ENCODE peak calls at places on chromosome 15, in eight cellular contexts. One of them, this sample, is unnamed.

GRCh38 chr15:36958611-36959010 is 141.7 kb downstream of the MEIS2 start:
- DNase-seq in hippocampal formation: no peak
- DNase-seq in stimulated activated CD4-positive, alpha-beta T cell treated with anti-CD3 and anti-CD28 coated beads, Interleukin-1b, Interleukin-23, amount 100 ng/mL, for 1 hour: no peak
- DNase-seq in psoas muscle: no peak
- DNase-seq in CD8-positive, alpha-beta T cell: no peak
- DNase-seq in NCI-H1417: no peak
- DNase-seq in stomach: no peak
- DNase-seq in dorsolateral prefrontal cortex: no peak
- DNase-seq in this sample: no peak

GRCh38 chr15:50138391-50138790 is 19.4 kb upstream of the ATP8B4 start:
- DNase-seq in hippocampal formation: no peak
- DNase-seq in stimulated activated CD4-positive, alpha-beta T cell treated with anti-CD3 and anti-CD28 coated beads, Interleukin-1b, Interleukin-23, amount 100 ng/mL, for 1 hour: no peak
- DNase-seq in psoas muscle: no peak
- DNase-seq in CD8-positive, alpha-beta T cell: no peak
- DNase-seq in NCI-H1417: no peak
- DNase-seq in stomach: no peak
- DNase-seq in dorsolateral prefrontal cortex: no peak
- DNase-seq in this sample: no peak

GRCh38 chr15:37289109-37289765 is 188.9 kb upstream of the MEIS2 start:
- DNase-seq in hippocampal formation: no peak
- DNase-seq in stimulated activated CD4-positive, alpha-beta T cell treated with anti-CD3 and anti-CD28 coated beads, Interleukin-1b, Interleukin-23, amount 100 ng/mL, for 1 hour: no peak
- DNase-seq in psoas muscle: no peak
- DNase-seq in CD8-positive, alpha-beta T cell: no peak
- DNase-seq in NCI-H1417: no peak
- DNase-seq in stomach: no peak
- DNase-seq in dorsolateral prefrontal cortex: no peak
- DNase-seq in this sample: peak

GRCh38 chr15:85558747-85559327 is 178.4 kb downstream of the AKAP13 start:
- DNase-seq in hippocampal formation: no peak
- DNase-seq in stimulated activated CD4-positive, alpha-beta T cell treated with anti-CD3 and anti-CD28 coated beads, Interleukin-1b, Interleukin-23, amount 100 ng/mL, for 1 hour: no peak
- DNase-seq in psoas muscle: no peak
- DNase-seq in CD8-positive, alpha-beta T cell: no peak
- DNase-seq in NCI-H1417: no peak
- DNase-seq in stomach: no peak
- DNase-seq in dorsolateral prefrontal cortex: no peak
- DNase-seq in this sample: no peak

GRCh38 chr15:59424626-59425025 is 13.4 kb upstream of the FAM81A start:
- DNase-seq in hippocampal formation: no peak
- DNase-seq in stimulated activated CD4-positive, alpha-beta T cell treated with anti-CD3 and anti-CD28 coated beads, Interleukin-1b, Interleukin-23, amount 100 ng/mL, for 1 hour: no peak
- DNase-seq in psoas muscle: no peak
- DNase-seq in CD8-positive, alpha-beta T cell: no peak
- DNase-seq in NCI-H1417: no peak
- DNase-seq in stomach: no peak
- DNase-seq in dorsolateral prefrontal cortex: no peak
- DNase-seq in this sample: no peak

GRCh38 chr15:66842710-66843441 is 140.8 kb downstream of the SMAD6 start:
- DNase-seq in hippocampal formation: peak
- DNase-seq in stimulated activated CD4-positive, alpha-beta T cell treated with anti-CD3 and anti-CD28 coated beads, Interleukin-1b, Interleukin-23, amount 100 ng/mL, for 1 hour: no peak
- DNase-seq in psoas muscle: peak
- DNase-seq in CD8-positive, alpha-beta T cell: no peak
- DNase-seq in NCI-H1417: peak
- DNase-seq in stomach: peak
- DNase-seq in dorsolateral prefrontal cortex: peak
- DNase-seq in this sample: peak

GRCh38 chr15:60801336-60801735 is 322.4 kb upstream of the ICE2 start:
- DNase-seq in hippocampal formation: no peak
- DNase-seq in stimulated activated CD4-positive, alpha-beta T cell treated with anti-CD3 and anti-CD28 coated beads, Interleukin-1b, Interleukin-23, amount 100 ng/mL, for 1 hour: no peak
- DNase-seq in psoas muscle: no peak
- DNase-seq in CD8-positive, alpha-beta T cell: no peak
- DNase-seq in NCI-H1417: no peak
- DNase-seq in stomach: no peak
- DNase-seq in dorsolateral prefrontal cortex: no peak
- DNase-seq in this sample: no peak

GRCh38 chr15:57033715-57034439 is 115.4 kb downstream of the TCF12 start:
- DNase-seq in hippocampal formation: no peak
- DNase-seq in stimulated activated CD4-positive, alpha-beta T cell treated with anti-CD3 and anti-CD28 coated beads, Interleukin-1b, Interleukin-23, amount 100 ng/mL, for 1 hour: no peak
- DNase-seq in psoas muscle: no peak
- DNase-seq in CD8-positive, alpha-beta T cell: no peak
- DNase-seq in NCI-H1417: peak
- DNase-seq in stomach: no peak
- DNase-seq in dorsolateral prefrontal cortex: no peak
- DNase-seq in this sample: no peak